ENCODE peak calls at places on chromosomes 12 and 14, in seven cellular contexts. W is CD4-positive, alpha-beta T cell; H is T-helper 1 cell; X is nucleus accumbens; O is AG04450; M is stimulated activated CD4-positive, alpha-beta T cell treated with anti-CD3 and anti-CD28 coated beads, TNF-alpha, amount 100 ng/mL, for 24 hours; V is mesothelial cell of epicardium. Z is an unnamed sample.

GRCh38 chr12:13504074-13504473 is 307.5 kb downstream of the EMP1 start:
- DNase-seq in V (no peak), X (no peak), W (no peak), M (no peak), O (no peak), H (no peak), Z (no peak)

GRCh38 chr12:6563448-6564050 is 4.5 kb downstream of the NOP2 start:
- DNase-seq in V (no peak), X (peak), W (peak), H (peak), M (peak), O (no peak), Z (peak)

GRCh38 chr12:3135522-3136461 is 58.6 kb downstream of the TSPAN9 start:
- DNase-seq in V (no peak), O (peak), M (no peak), W (peak), H (no peak), X (peak), Z (peak)

GRCh38 chr14:36662543-36663403 is 1.1 kb downstream of the PAX9 start:
- DNase-seq in W (no peak), X (no peak), M (no peak), H (no peak), O (no peak), V (no peak), Z (no peak)

GRCh38 chr12:103100226-103100866 is 142.9 kb downstream of the ASCL1 start:
- DNase-seq in V (no peak), X (no peak), W (no peak), O (no peak), M (no peak), H (no peak), Z (no peak)

GRCh38 chr14:95137804-95138167 is 19.5 kb downstream of the DICER1 start:
- DNase-seq in X (no peak), W (no peak), O (no peak), V (no peak), M (no peak), H (no peak), Z (no peak)

GRCh38 chr12:103077108-103077773 is 119.8 kb downstream of the ASCL1 start:
- DNase-seq in W (no peak), V (no peak), H (no peak), X (no peak), M (no peak), O (no peak), Z (no peak)

GRCh38 chr12:69642531-69642930 is 31.8 kb upstream of the LRRC10 start:
- DNase-seq in M (no peak), H (no peak), O (no peak), V (no peak), W (no peak), X (no peak), Z (no peak)

GRCh38 chr12:89544730-89545184 is 18.9 kb upstream of the POC1B start:
- DNase-seq in X (no peak), O (no peak), H (no peak), M (no peak), W (no peak), V (no peak), Z (peak)

GRCh38 chr12:65720136-65720535 is 104.1 kb upstream of the HMGA2 start:
- DNase-seq in X (no peak), V (no peak), W (no peak), M (no peak), H (no peak), O (no peak), Z (no peak)

GRCh38 chr14:104682107-104682593 is 7.3 kb upstream of the INF2 start:
- DNase-seq in H (no peak), V (no peak), W (no peak), M (no peak), X (no peak), O (no peak), Z (no peak)

GRCh38 chr12:8629486-8630033 is 16.9 kb upstream of the AICDA start:
- DNase-seq in H (no peak), V (no peak), W (no peak), O (no peak), X (no peak), M (no peak), Z (no peak)

GRCh38 chr14:79451601-79452000 is 759.7 kb downstream of the DIO2 start:
- DNase-seq in H (no peak), O (no peak), W (no peak), V (no peak), X (no peak), M (no peak), Z (no peak)

GRCh38 chr14:88289214-88289613 is 33.9 kb downstream of the KCNK10 start:
- DNase-seq in V (no peak), O (no peak), M (no peak), W (no peak), H (no peak), X (no peak), Z (no peak)